ENCODE peak calls at places on chromosomes 1 and 21, in four cellular contexts. B, S, P and X are unnamed samples.

GRCh38 chr21:33537212-33537611 is 4.7 kb downstream of the GART start:
- DNase-seq in B (no peak), S (no peak), P (no peak), X (no peak)

GRCh38 chr1:58264462-58264861 is 282.1 kb downstream of the OMA1 start:
- DNase-seq in B (no peak), S (no peak), P (no peak), X (no peak)

GRCh38 chr21:40555129-40555528 is 291.8 kb downstream of the DSCAM start:
- DNase-seq in B (no peak), S (no peak), P (no peak), X (no peak)

GRCh38 chr1:45643978-45644377 is 20.1 kb upstream of the CCDC17 start:
- DNase-seq in B (no peak), S (no peak), P (no peak), X (no peak)

GRCh38 chr1:29620631-29621030 is 384.3 kb downstream of the PTPRU start:
- DNase-seq in B (no peak), S (no peak), P (no peak), X (no peak)

GRCh38 chr1:27887215-27888035 is 15.1 kb downstream of the THEMIS2 start:
- DNase-seq in B (peak), S (peak), P (no peak), X (no peak)

GRCh38 chr1:189616893-189617292 is 860.8 kb downstream of the BRINP3 start:
- DNase-seq in B (no peak), S (no peak), P (no peak), X (no peak)

GRCh38 chr1:224182866-224183590 is at the start of gene DEGS1:
- DNase-seq in B (no peak), S (peak), P (peak), X (peak)

GRCh38 chr21:44065428-44065827 is 41.8 kb upstream of the PWP2 start:
- DNase-seq in B (no peak), S (peak), P (no peak), X (no peak)

GRCh38 chr1:59814180-59814900 is 409 bp upstream of the HOOK1 start:
- DNase-seq in B (peak), S (no peak), P (no peak), X (peak)

GRCh38 chr1:46996659-46997281 is 26.7 kb upstream of the CYP4X1 start:
- DNase-seq in B (no peak), S (peak), P (no peak), X (no peak)

GRCh38 chr21:25385912-25386474 is 221.3 kb downstream of the MRPL39 start:
- DNase-seq in B (no peak), S (no peak), P (peak), X (no peak)

GRCh38 chr21:35138665-35139381 is 89.7 kb upstream of the RUNX1 start:
- DNase-seq in B (no peak), S (no peak), P (peak), X (peak)

GRCh38 chr21:27326293-27326692 is 359.4 kb upstream of the ADAMTS5 start:
- DNase-seq in B (no peak), S (no peak), P (no peak), X (no peak)

GRCh38 chr21:27320868-27321267 is 354.0 kb upstream of the ADAMTS5 start:
- DNase-seq in B (no peak), S (no peak), P (no peak), X (no peak)

DNA sequence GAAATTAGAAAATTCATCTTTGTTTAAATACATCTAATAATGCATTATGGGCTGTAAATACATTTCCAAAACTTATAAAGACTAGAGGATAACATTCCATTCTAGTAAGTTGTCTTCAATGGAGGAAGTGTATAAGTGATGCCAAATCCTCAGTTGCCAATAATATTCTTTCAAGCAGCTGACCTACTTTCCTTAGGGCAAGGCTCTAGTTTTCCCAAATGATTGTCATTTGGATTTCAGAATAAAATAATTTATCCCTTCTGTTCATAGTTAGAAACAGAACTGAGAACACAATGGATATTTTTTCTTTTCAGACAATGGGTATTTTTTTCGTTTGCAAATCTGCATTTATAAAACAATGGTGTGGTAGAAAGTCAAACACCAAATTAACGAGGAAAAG is 354.9 kb upstream of the ADAMTS5 start:
- DNase-seq in B (no peak), S (no peak), P (no peak), X (no peak)
- TF ChIP-seq SPI1 in B (no peak), S (no peak), P (no peak), X (no peak)

DNA sequence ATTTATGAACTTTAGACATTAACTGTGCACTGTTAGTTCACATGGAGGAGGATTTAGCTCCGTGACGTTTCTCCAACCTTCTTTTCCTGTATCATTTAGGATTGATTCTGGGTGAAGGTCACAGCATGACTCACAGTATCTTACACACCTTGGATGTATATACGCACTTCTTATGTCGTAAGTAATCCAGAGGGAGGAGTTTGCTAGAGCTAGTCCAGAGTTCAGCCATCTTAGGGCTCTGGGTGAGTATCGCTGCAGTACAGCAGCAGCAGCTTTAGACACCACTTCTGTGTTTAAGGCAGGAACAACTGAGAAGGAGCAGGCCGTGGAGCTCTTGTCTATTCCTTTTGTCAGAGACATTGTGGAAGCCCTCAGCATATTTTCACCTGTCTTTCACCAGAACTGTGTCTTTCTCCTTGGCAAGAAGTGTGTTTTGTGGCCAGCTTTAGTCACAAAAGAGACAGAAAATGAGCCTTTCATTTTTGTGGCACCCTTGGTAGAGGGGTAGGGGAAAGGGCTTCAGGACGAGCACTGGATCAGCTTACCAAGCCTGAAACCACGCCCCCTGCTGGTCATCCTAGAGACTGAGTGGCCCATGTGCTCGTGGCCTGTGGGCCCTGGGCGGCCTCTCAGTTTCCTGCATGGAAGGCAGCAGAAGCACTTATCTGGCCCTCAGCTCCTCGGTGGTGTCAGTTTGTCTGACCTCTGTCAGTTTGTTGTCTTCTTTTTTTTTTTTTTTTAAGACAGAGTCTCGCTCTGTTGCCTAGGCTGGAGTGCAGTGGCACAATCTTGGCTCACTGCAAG is 64.0 kb downstream of the ADARB1 start:
- DNase-seq in B (no peak), S (peak), P (peak), X (peak)
- TF ChIP-seq SPI1 in B (no peak), S (no peak), P (no peak), X (no peak)

DNA sequence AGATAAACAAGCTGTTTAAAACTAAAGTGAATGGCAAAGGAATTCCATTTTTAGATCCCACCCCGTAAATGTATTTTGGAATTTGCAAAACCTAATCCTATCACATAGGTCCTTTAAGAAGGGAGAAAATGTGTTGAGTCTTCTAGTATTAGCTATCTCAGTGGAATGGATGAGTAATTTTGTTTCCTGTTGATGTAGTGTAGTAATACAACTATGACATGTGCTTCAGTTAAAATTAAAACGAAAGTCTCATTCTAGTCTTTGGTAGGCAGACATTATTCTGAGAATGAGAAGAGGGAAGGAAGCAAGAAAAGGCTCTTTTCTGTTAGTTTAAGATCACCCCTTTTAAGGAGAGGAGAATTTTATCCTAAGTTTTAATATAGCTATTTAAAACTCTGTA is 265.9 kb upstream of the C1orf105 start:
- DNase-seq in B (peak), S (no peak), P (no peak), X (no peak)
- TF ChIP-seq SPI1 in B (no peak), S (no peak), P (no peak), X (no peak)

GRCh38 chr1:64545118-64545916 is 75.4 kb downstream of the CACHD1 start:
- DNase-seq in B (no peak), S (no peak), P (no peak), X (no peak)
- TF ChIP-seq SPI1 in B (no peak), S (no peak), P (no peak), X (no peak)

DNA sequence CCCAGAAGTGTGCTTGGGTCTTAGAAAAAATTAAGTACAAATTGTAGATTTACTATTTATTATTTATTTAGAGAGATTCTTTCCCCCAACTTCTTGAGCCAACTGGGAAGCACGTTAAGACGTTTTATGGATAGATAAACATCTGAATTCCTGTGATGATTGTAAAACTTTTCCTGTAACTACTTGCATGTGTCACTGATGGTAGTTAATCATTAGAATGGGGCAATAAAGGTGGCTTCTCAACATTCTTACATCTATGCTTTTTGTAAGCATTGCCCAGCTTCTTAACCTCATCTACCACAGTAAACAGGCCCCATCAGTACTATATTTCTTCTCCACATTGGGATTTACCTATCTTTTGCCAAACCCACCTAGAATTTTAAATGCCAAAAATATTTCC is 559.8 kb downstream of the LMO4 start:
- DNase-seq in B (no peak), S (no peak), P (no peak), X (no peak)
- TF ChIP-seq SPI1 in B (no peak), S (no peak), P (no peak), X (no peak)

GRCh38 chr21:32448803-32449594 is 36.5 kb downstream of the EVA1C start:
- DNase-seq in B (no peak), S (no peak), P (no peak), X (no peak)
- TF ChIP-seq SPI1 in B (no peak), S (no peak), P (no peak), X (no peak)

DNA sequence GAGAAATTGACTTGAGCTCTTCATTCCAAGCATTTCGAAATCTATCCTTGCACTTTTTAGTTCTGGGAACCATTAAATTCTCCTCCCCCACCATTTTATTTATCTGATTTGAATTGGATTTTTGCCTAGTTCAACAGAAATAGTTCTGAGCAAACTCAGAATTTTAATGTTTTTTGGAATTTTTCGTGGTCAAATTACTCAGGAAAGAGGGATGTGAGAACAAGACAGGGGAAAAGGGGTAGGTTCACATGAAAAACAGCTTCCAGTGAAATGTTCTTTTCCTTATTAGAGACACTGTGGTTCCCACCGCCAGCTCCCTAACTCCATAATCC is 5.7 kb upstream of the ZNF697 start:
- DNase-seq in B (no peak), S (no peak), P (no peak), X (no peak)
- TF ChIP-seq SPI1 in B (no peak), S (no peak), P (no peak), X (no peak)